ENCODE peak calls at places on chromosomes 16 and 17, in nine cellular contexts. S is central memory CD4-positive, alpha-beta T cell; G is activated naive CD8-positive, alpha-beta T cell treated with anti-CD3 and anti-CD28 coated beads, Interleukin-2, amount 50 U/mL, for 24 hours; M is transverse colon; V is NCI-H446; P is hippocampal formation; Y is activated T-cell treated with anti-CD3 and anti-CD28 coated beads, Interleukin-2, amount 50 U/mL, for 4 hours; I is CD8-positive, alpha-beta T cell; W is stimulated activated CD8-positive, alpha-beta memory T cell treated with anti-CD3 and anti-CD28 coated beads, Interleukin-15, amount 100 ng/mL, for 24 hours. B is an unnamed sample.

GRCh38 chr16:55737318-55737717 is 81.5 kb downstream of the SLC6A2 start:
- DNase-seq in S (no peak), G (no peak), M (no peak), V (no peak), P (no peak), Y (no peak), I (no peak), W (no peak), B (no peak)

GRCh38 chr16:14462811-14463210 is 167.2 kb downstream of the PARN start:
- DNase-seq in S (no peak), G (no peak), M (no peak), V (no peak), P (no peak), Y (no peak), I (no peak), W (no peak), B (no peak)

GRCh38 chr17:57603978-57604377 is 141.1 kb downstream of the CCDC182 start:
- DNase-seq in S (peak), G (peak), M (peak), V (no peak), P (no peak), Y (peak), I (peak), W (no peak), B (no peak)

GRCh38 chr16:57131351-57131970 is 39.1 kb downstream of the CPNE2 start:
- DNase-seq in S (no peak), G (peak), M (no peak), V (no peak), P (peak), Y (no peak), I (peak), W (no peak), B (no peak)

GRCh38 chr17:60704170-60704569 is 26.5 kb downstream of the BCAS3 start:
- DNase-seq in S (no peak), G (no peak), M (no peak), V (no peak), P (no peak), Y (no peak), I (no peak), W (no peak), B (no peak)

GRCh38 chr16:3661311-3661710 is 6.8 kb downstream of the DNASE1 start:
- DNase-seq in S (no peak), G (no peak), M (no peak), V (no peak), P (no peak), Y (no peak), I (no peak), W (no peak), B (no peak)

GRCh38 chr16:87700406-87701065 is 65.2 kb downstream of the KLHDC4 start:
- DNase-seq in S (no peak), G (no peak), M (no peak), V (no peak), P (no peak), Y (no peak), I (no peak), W (no peak), B (no peak)

GRCh38 chr17:79946352-79947231 is 89.1 kb downstream of the TBC1D16 start:
- DNase-seq in S (no peak), G (no peak), M (no peak), V (no peak), P (no peak), Y (no peak), I (no peak), W (no peak), B (no peak)

GRCh38 chr17:57195790-57196460 is 60.4 kb upstream of the MSI2 start:
- DNase-seq in S (no peak), G (no peak), M (no peak), V (peak), P (no peak), Y (no peak), I (no peak), W (no peak), B (no peak)

GRCh38 chr17:74512624-74513084 is 18.6 kb downstream of the CD300LB start:
- DNase-seq in S (no peak), G (peak), M (no peak), V (no peak), P (no peak), Y (no peak), I (no peak), W (no peak), B (no peak)

GRCh38 chr16:28300327-28300726 is 8.0 kb downstream of the SBK1 start:
- DNase-seq in S (no peak), G (no peak), M (no peak), V (no peak), P (no peak), Y (no peak), I (no peak), W (no peak), B (no peak)

GRCh38 chr17:4796550-4796915 is 569 bp downstream of the PSMB6 start:
- DNase-seq in S (no peak), G (peak), M (peak), V (no peak), P (no peak), Y (no peak), I (no peak), W (no peak), B (no peak)

GRCh38 chr17:7465481-7466275 is 13.8 kb downstream of the ZBTB4 start:
- DNase-seq in S (no peak), G (no peak), M (no peak), V (no peak), P (no peak), Y (no peak), I (no peak), W (no peak), B (no peak)

GRCh38 chr16:21568502-21569189 is 30.7 kb upstream of the METTL9 start:
- DNase-seq in S (no peak), G (no peak), M (peak), V (no peak), P (no peak), Y (no peak), I (no peak), W (no peak), B (no peak)

GRCh38 chr16:57537596-57538234 is 1.3 kb upstream of the CCDC102A start:
- DNase-seq in S (no peak), G (no peak), M (no peak), V (no peak), P (no peak), Y (no peak), I (no peak), W (no peak), B (no peak)

GRCh38 chr17:66716236-66717026 is 118.5 kb upstream of the CACNG5 start:
- DNase-seq in S (no peak), G (no peak), M (no peak), V (peak), P (no peak), Y (no peak), I (no peak), W (no peak), B (no peak)

GRCh38 chr16:29745853-29746345 is at the start of gene C16orf54:
- DNase-seq in S (peak), G (peak), M (peak), V (no peak), P (no peak), Y (peak), I (peak), W (peak), B (no peak)

GRCh38 chr16:25065899-25066298 is 45.6 kb upstream of the LCMT1 start:
- DNase-seq in S (no peak), G (no peak), M (no peak), V (no peak), P (no peak), Y (no peak), I (no peak), W (no peak), B (no peak)

GRCh38 chr17:53316988-53317387 is 505.7 kb upstream of the KIF2B start:
- DNase-seq in S (no peak), G (no peak), M (no peak), V (no peak), P (no peak), Y (no peak), I (no peak), W (no peak), B (no peak)

GRCh38 chr16:4075534-4075933 is 40.7 kb downstream of the ADCY9 start:
- DNase-seq in S (no peak), G (no peak), M (no peak), V (no peak), P (no peak), Y (no peak), I (no peak), W (no peak), B (no peak)

GRCh38 chr16:58256108-58256507 is 38.7 kb downstream of the PRSS54 start:
- DNase-seq in S (no peak), G (no peak), M (no peak), V (no peak), P (no peak), Y (no peak), I (no peak), W (no peak), B (no peak)

GRCh38 chr16:5838071-5838470 is 740.5 kb upstream of the EEF2KMT start:
- DNase-seq in S (no peak), G (no peak), M (no peak), V (no peak), P (no peak), Y (no peak), I (no peak), W (no peak), B (no peak)

GRCh38 chr16:22278418-22278817 is 18.8 kb upstream of the POLR3E start:
- DNase-seq in S (no peak), G (no peak), M (no peak), V (no peak), P (no peak), Y (no peak), I (no peak), W (no peak), B (no peak)

GRCh38 chr17:75514299-75515228 is 773 bp downstream of the CASKIN2 start:
- DNase-seq in S (no peak), G (no peak), M (peak), V (no peak), P (no peak), Y (no peak), I (no peak), W (no peak), B (no peak)